ENCODE peak calls at places on chromosomes 4 and X, in four cellular contexts. One of them, this sample, is unnamed.

GRCh38 chrX:24682739-24683432 is 10.8 kb upstream of the POLA1 start:
- DNase-seq in fibroblast of lung: no peak
- DNase-seq in nephron progenitor cell: no peak
- DNase-seq in brain microvascular endothelial cell: no peak
- DNase-seq in this sample: no peak

GRCh38 chr4:185903205-185903604 is 91.2 kb upstream of the SORBS2 start:
- DNase-seq in nephron progenitor cell: no peak
- DNase-seq in brain microvascular endothelial cell: no peak
- DNase-seq in fibroblast of lung: no peak
- DNase-seq in this sample: no peak

GRCh38 chr4:149884046-149884445 is 68.4 kb upstream of the IQCM start:
- DNase-seq in nephron progenitor cell: no peak
- DNase-seq in brain microvascular endothelial cell: no peak
- DNase-seq in fibroblast of lung: peak
- DNase-seq in this sample: peak

GRCh38 chrX:128759745-128760144 is 707.5 kb upstream of the ACTRT1 start:
- DNase-seq in fibroblast of lung: no peak
- DNase-seq in brain microvascular endothelial cell: peak
- DNase-seq in nephron progenitor cell: no peak
- DNase-seq in this sample: no peak

GRCh38 chr4:102429553-102429952 is 71.6 kb upstream of the NFKB1 start:
- DNase-seq in brain microvascular endothelial cell: peak
- DNase-seq in fibroblast of lung: peak
- DNase-seq in nephron progenitor cell: no peak
- DNase-seq in this sample: no peak

GRCh38 chr4:37241646-37242045 is 2.9 kb upstream of the NWD2 start:
- DNase-seq in brain microvascular endothelial cell: no peak
- DNase-seq in nephron progenitor cell: no peak
- DNase-seq in fibroblast of lung: no peak
- DNase-seq in this sample: no peak

GRCh38 chr4:89055157-89056080 is 1.6 kb downstream of the FAM13A start:
- DNase-seq in brain microvascular endothelial cell: no peak
- DNase-seq in fibroblast of lung: no peak
- DNase-seq in nephron progenitor cell: no peak
- DNase-seq in this sample: no peak

GRCh38 chr4:2891294-2891693 is 47.6 kb downstream of the ADD1 start:
- DNase-seq in brain microvascular endothelial cell: peak
- DNase-seq in fibroblast of lung: peak
- DNase-seq in nephron progenitor cell: no peak
- DNase-seq in this sample: no peak

GRCh38 chr4:53055716-53056413 is 193.7 kb downstream of the RASL11B start:
- DNase-seq in fibroblast of lung: peak
- DNase-seq in brain microvascular endothelial cell: no peak
- DNase-seq in nephron progenitor cell: peak
- DNase-seq in this sample: no peak

GRCh38 chr4:42152507-42153504 is at the start of gene BEND4:
- DNase-seq in brain microvascular endothelial cell: no peak
- DNase-seq in fibroblast of lung: no peak
- DNase-seq in nephron progenitor cell: no peak
- DNase-seq in this sample: no peak
- TF ChIP-seq CTCF in brain microvascular endothelial cell: no peak
- TF ChIP-seq CTCF in fibroblast of lung: no peak
- TF ChIP-seq CTCF in nephron progenitor cell: no peak
- TF ChIP-seq CTCF in this sample: no peak

GRCh38 chrX:69503228-69503834 is 795 bp upstream of the NALF2 start:
- DNase-seq in brain microvascular endothelial cell: no peak
- DNase-seq in fibroblast of lung: no peak
- DNase-seq in nephron progenitor cell: no peak
- DNase-seq in this sample: no peak
- TF ChIP-seq CTCF in brain microvascular endothelial cell: peak
- TF ChIP-seq CTCF in fibroblast of lung: peak
- TF ChIP-seq CTCF in nephron progenitor cell: peak
- TF ChIP-seq CTCF in this sample: peak

GRCh38 chr4:98745372-98745771 is 87.0 kb upstream of the TSPAN5 start:
- DNase-seq in nephron progenitor cell: no peak
- DNase-seq in fibroblast of lung: no peak
- DNase-seq in brain microvascular endothelial cell: peak
- DNase-seq in this sample: no peak
- TF ChIP-seq CTCF in nephron progenitor cell: no peak
- TF ChIP-seq CTCF in fibroblast of lung: peak
- TF ChIP-seq CTCF in brain microvascular endothelial cell: peak
- TF ChIP-seq CTCF in this sample: peak

DNA sequence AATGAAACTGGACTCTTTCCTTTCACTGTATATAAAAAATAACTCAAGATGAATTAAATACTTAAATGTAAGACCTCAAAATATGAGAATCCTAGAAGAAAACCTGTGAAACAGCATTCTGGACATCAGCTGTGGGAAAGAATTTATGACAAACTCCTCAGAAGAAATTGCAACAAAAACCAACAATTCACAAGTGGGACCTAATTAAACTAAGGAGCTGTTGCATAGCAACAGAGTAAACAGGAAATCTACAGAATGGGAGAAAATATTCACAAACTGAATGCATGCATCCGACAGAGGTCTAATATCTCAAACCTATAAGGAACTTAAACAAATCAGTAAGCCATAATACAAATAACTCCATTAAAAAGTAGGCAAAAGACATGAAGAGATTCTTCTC is 851.7 kb upstream of the PCDH10 start:
- DNase-seq in fibroblast of lung: peak
- DNase-seq in nephron progenitor cell: no peak
- DNase-seq in brain microvascular endothelial cell: no peak
- DNase-seq in this sample: no peak
- TF ChIP-seq CTCF in fibroblast of lung: no peak
- TF ChIP-seq CTCF in nephron progenitor cell: no peak
- TF ChIP-seq CTCF in brain microvascular endothelial cell: no peak
- TF ChIP-seq CTCF in this sample: no peak

DNA sequence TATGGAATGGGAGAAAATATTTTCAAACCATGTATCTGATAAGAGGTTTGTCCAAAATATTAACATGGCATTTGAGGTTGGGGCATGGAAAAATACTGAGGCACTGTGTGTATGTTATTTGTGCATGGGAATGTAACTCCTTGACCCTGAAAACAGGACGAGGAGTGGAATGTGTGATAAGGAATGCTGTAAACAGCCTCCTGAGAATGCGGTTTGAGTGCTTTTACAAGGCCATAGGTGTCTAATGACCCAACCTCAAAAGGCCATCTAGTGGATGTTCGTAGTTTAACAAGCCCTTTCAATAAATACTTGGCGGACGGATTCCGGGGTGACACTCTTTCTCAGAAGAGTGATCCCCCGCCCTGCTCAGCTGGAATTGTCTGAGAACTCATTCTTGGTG is 162.9 kb upstream of the USP9X start:
- DNase-seq in fibroblast of lung: peak
- DNase-seq in brain microvascular endothelial cell: peak
- DNase-seq in nephron progenitor cell: no peak
- DNase-seq in this sample: no peak
- TF ChIP-seq CTCF in fibroblast of lung: peak
- TF ChIP-seq CTCF in brain microvascular endothelial cell: peak
- TF ChIP-seq CTCF in nephron progenitor cell: peak
- TF ChIP-seq CTCF in this sample: peak

GRCh38 chrX:13898084-13898483 is 81.2 kb upstream of the GPM6B start:
- DNase-seq in fibroblast of lung: no peak
- DNase-seq in nephron progenitor cell: peak
- DNase-seq in brain microvascular endothelial cell: peak
- DNase-seq in this sample: no peak

GRCh38 chrX:13899607-13900006 is 82.7 kb upstream of the GPM6B start:
- DNase-seq in fibroblast of lung: peak
- DNase-seq in nephron progenitor cell: no peak
- DNase-seq in brain microvascular endothelial cell: peak
- DNase-seq in this sample: peak

GRCh38 chrX:13894888-13895564 is 78.1 kb upstream of the GPM6B start:
- DNase-seq in brain microvascular endothelial cell: no peak
- DNase-seq in fibroblast of lung: no peak
- DNase-seq in nephron progenitor cell: no peak
- DNase-seq in this sample: no peak

GRCh38 chrX:13898603-13899002 is 81.7 kb upstream of the GPM6B start:
- DNase-seq in fibroblast of lung: peak
- DNase-seq in nephron progenitor cell: no peak
- DNase-seq in brain microvascular endothelial cell: no peak
- DNase-seq in this sample: no peak

GRCh38 chrX:13897571-13897970 is 80.7 kb upstream of the GPM6B start:
- DNase-seq in brain microvascular endothelial cell: no peak
- DNase-seq in fibroblast of lung: no peak
- DNase-seq in nephron progenitor cell: no peak
- DNase-seq in this sample: no peak
- TF ChIP-seq CTCF in brain microvascular endothelial cell: no peak
- TF ChIP-seq CTCF in fibroblast of lung: no peak
- TF ChIP-seq CTCF in nephron progenitor cell: no peak
- TF ChIP-seq CTCF in this sample: no peak

GRCh38 chrX:114344756-114345155 is 239.1 kb upstream of the HTR2C start:
- DNase-seq in brain microvascular endothelial cell: peak
- DNase-seq in fibroblast of lung: peak
- DNase-seq in nephron progenitor cell: peak
- DNase-seq in this sample: peak
- TF ChIP-seq CTCF in brain microvascular endothelial cell: peak
- TF ChIP-seq CTCF in fibroblast of lung: peak
- TF ChIP-seq CTCF in nephron progenitor cell: peak
- TF ChIP-seq CTCF in this sample: peak

DNA sequence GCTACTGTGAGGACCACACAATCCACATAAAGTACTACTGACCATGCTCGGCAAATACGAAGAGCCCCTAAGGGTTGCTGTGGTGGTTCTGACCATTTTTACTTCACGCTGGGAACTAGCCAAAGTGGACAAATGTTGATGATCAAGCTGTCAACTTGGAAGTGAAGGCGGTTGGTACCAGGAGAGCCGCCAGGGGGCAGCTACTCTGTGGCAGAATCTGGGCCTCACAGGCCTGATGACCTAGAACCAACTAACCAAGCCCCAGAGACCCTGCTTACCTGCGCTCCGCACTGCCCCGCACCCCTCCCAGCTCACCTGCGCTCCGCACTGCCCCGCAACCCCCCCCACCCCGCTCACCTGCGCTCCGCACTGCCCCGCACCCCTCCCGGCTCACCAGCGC is 5.6 kb downstream of the GAK start:
- DNase-seq in nephron progenitor cell: peak
- DNase-seq in brain microvascular endothelial cell: no peak
- DNase-seq in fibroblast of lung: no peak
- DNase-seq in this sample: no peak
- TF ChIP-seq CTCF in nephron progenitor cell: peak
- TF ChIP-seq CTCF in brain microvascular endothelial cell: peak
- TF ChIP-seq CTCF in fibroblast of lung: peak
- TF ChIP-seq CTCF in this sample: peak

DNA sequence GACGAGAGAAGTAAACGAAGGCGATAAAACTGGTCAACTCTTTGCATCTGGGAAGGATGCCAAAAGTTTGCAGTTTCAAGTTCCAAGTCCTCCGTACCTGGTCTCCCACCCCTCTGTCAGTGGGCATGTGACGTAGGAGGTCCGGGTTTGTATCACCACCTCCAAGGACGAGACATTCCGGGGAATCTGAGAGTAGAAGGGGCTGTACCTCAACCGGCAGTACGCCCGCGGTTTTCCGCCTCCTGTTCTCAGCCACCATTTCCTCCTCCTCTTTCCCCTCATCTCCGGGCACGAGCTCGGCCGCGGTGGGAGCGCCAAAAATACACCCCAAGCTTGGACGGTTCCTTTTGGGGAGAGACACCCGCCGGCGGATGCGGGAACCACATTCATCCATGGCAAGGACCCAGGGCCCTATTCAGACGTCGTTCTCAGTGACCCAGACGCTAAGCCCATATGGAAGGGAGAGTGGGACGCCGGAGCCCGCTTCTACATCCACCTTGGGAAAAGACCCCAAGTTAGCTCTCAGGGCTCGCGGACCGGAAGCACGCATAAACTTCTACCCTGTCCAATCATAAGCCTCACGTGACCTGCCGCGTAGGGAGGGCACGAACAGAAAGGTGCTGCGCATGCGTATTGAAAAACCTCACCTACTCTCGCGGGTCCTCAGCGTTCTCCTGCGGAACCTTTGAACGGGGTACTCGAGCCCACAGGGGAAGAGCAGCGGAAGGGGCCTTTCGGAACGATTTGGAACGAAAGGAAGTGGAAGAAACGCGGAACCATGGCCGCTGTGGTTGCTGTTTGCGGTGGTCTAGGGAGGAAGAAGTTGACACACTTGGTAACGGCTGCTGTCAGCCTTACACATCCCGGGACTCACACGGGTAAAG is at the start of the genes HELQ and MRPS18C:
- DNase-seq in nephron progenitor cell: peak
- DNase-seq in brain microvascular endothelial cell: peak
- DNase-seq in fibroblast of lung: peak
- DNase-seq in this sample: peak
- TF ChIP-seq CTCF in nephron progenitor cell: no peak
- TF ChIP-seq CTCF in brain microvascular endothelial cell: peak
- TF ChIP-seq CTCF in fibroblast of lung: peak
- TF ChIP-seq CTCF in this sample: peak